ENCODE peak calls at places on chromosome 5, in four cellular contexts. One of them, this sample, is unnamed.

GRCh38 chr5:167631191-167631590 is 660.3 kb upstream of the WWC1 start:
- DNase-seq in H1: no peak
- DNase-seq in IMR-90: no peak
- DNase-seq in mesendoderm: no peak
- DNase-seq in this sample: no peak

GRCh38 chr5:76082790-76083554 is at the start of gene SV2C:
- DNase-seq in IMR-90: no peak
- DNase-seq in H1: peak; percentile 71
- DNase-seq in mesendoderm: peak; percentile 54
- DNase-seq in this sample: peak; percentile 49

GRCh38 chr5:68285857-68286611 is 70.5 kb downstream of the PIK3R1 start:
- DNase-seq in IMR-90: peak; percentile 65
- DNase-seq in mesendoderm: peak; percentile 49
- DNase-seq in H1: no peak
- DNase-seq in this sample: no peak

GRCh38 chr5:50995285-50995942 is 329.0 kb downstream of the PARP8 start:
- DNase-seq in IMR-90: no peak
- DNase-seq in mesendoderm: peak; percentile 31
- DNase-seq in H1: no peak
- DNase-seq in this sample: no peak

GRCh38 chr5:179464631-179465030 is 85.7 kb upstream of the RUFY1 start:
- DNase-seq in mesendoderm: no peak
- DNase-seq in H1: no peak
- DNase-seq in IMR-90: no peak
- DNase-seq in this sample: no peak

GRCh38 chr5:173573126-173573960 is 43.1 kb downstream of the BOD1 start:
- DNase-seq in IMR-90: peak; percentile 49
- DNase-seq in mesendoderm: peak; percentile 65
- DNase-seq in H1: peak; percentile 95
- DNase-seq in this sample: peak; percentile 81

GRCh38 chr5:164256351-164256750 is 750.9 kb downstream of the MAT2B start:
- DNase-seq in mesendoderm: no peak
- DNase-seq in H1: no peak
- DNase-seq in IMR-90: peak; percentile 38
- DNase-seq in this sample: no peak

GRCh38 chr5:173890195-173890951 is 2.2 kb downstream of the CPEB4 start:
- DNase-seq in H1: no peak
- DNase-seq in mesendoderm: peak; percentile 57
- DNase-seq in IMR-90: peak; percentile 30
- DNase-seq in this sample: peak; percentile 39

GRCh38 chr5:76542887-76543690 is 80.1 kb downstream of the F2RL2 start:
- DNase-seq in IMR-90: peak; percentile 18
- DNase-seq in mesendoderm: peak; percentile 29
- DNase-seq in H1: no peak
- DNase-seq in this sample: no peak

GRCh38 chr5:124741711-124742496 is 4.5 kb downstream of the ZNF608 start:
- DNase-seq in mesendoderm: peak; percentile 92
- DNase-seq in H1: peak; percentile 28
- DNase-seq in IMR-90: peak; percentile 83
- DNase-seq in this sample: no peak

GRCh38 chr5:19855929-19856328 is 132.1 kb downstream of the CDH18 start:
- DNase-seq in mesendoderm: no peak
- DNase-seq in H1: no peak
- DNase-seq in IMR-90: peak; percentile 73
- DNase-seq in this sample: no peak
- H3K56ac ChIP-seq in mesendoderm: no peak overlapping the region
- H3K56ac ChIP-seq in H1: no peak overlapping the region
- H3K56ac ChIP-seq in IMR-90: no peak overlapping the region
- H3K56ac ChIP-seq in this sample: no peak overlapping the region

GRCh38 chr5:67209141-67209771 is 12.7 kb upstream of the CD180 start:
- DNase-seq in H1: peak; percentile 71
- DNase-seq in mesendoderm: peak; percentile 89
- DNase-seq in IMR-90: peak; percentile 72
- DNase-seq in this sample: peak; percentile 81

GRCh38 chr5:67214036-67214435 is 17.4 kb upstream of the CD180 start:
- DNase-seq in IMR-90: peak; percentile 54
- DNase-seq in mesendoderm: no peak
- DNase-seq in H1: no peak
- DNase-seq in this sample: no peak

GRCh38 chr5:67215592-67216471 is 19.2 kb upstream of the CD180 start:
- DNase-seq in H1: no peak
- DNase-seq in IMR-90: peak; percentile 13
- DNase-seq in mesendoderm: peak; percentile 53
- DNase-seq in this sample: no peak

GRCh38 chr5:67211926-67212325 is 15.3 kb upstream of the CD180 start:
- DNase-seq in mesendoderm: peak; percentile 75
- DNase-seq in IMR-90: peak; percentile 87
- DNase-seq in H1: no peak
- DNase-seq in this sample: no peak

DNA sequence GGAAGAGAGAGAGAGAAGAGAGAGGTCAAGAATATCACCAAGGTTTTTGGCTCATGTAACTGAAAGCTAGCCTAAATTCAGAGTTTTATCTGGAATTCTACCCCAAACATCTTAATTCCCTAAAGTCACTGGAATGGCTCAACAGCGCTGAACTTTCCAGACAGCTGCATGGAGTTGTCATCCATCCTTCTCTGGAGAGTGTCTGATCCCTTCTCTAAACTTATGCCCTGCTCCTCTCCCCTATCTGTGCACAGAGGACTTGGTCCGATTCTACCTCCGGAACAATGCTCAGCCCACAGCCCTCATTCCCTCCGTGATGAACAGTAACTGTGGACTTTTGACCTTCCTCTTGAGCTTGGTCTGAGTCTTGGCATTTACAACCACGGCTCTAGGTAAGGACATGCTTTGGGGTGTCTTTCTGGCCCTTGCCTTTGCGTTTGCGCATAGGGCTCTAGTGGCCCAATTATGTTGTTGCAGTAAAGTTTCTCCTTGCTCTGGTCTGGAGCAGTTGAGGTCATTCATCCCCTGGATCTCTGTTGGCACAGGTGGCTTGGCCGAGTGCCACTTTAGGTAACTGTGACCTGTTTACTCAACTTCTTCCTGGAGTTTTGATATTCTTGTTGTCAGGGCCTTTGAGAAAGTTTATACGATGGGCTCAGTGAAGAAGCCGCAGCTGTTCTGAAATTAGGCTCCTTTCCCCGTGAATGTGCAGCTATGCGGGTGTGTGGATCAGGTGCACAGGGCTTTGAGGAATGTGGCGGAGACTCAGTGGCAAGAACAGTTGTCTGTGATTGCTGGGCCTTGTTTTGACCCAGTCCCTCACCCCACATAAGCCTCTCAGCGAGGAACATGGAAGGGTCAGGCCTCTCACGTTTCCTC is 18.4 kb upstream of the CD180 start:
- DNase-seq in H1: no peak
- DNase-seq in mesendoderm: no peak
- DNase-seq in IMR-90: no peak
- DNase-seq in this sample: no peak
- H4K8ac ChIP-seq in H1: no peak overlapping the region
- H4K8ac ChIP-seq in mesendoderm: no peak overlapping the region
- H4K8ac ChIP-seq in IMR-90: no peak overlapping the region
- H4K8ac ChIP-seq in this sample: no peak overlapping the region

GRCh38 chr5:98187945-98188344 is 585.5 kb upstream of the RGMB start:
- DNase-seq in IMR-90: peak; percentile 67
- DNase-seq in H1: no peak
- DNase-seq in mesendoderm: no peak
- DNase-seq in this sample: no peak
- H3K4me2 ChIP-seq in IMR-90: no peak overlapping the region
- H3K4me2 ChIP-seq in H1: no peak overlapping the region
- H3K4me2 ChIP-seq in mesendoderm: no peak overlapping the region
- H3K4me2 ChIP-seq in this sample: no peak overlapping the region

GRCh38 chr5:33341316-33341715 is 99.4 kb upstream of the TARS1 start:
- DNase-seq in H1: no peak
- DNase-seq in IMR-90: no peak
- DNase-seq in mesendoderm: no peak
- DNase-seq in this sample: no peak
- H3K56ac ChIP-seq in H1: no peak overlapping the region
- H3K56ac ChIP-seq in IMR-90: no peak overlapping the region
- H3K56ac ChIP-seq in mesendoderm: no peak overlapping the region
- H3K56ac ChIP-seq in this sample: no peak overlapping the region

DNA sequence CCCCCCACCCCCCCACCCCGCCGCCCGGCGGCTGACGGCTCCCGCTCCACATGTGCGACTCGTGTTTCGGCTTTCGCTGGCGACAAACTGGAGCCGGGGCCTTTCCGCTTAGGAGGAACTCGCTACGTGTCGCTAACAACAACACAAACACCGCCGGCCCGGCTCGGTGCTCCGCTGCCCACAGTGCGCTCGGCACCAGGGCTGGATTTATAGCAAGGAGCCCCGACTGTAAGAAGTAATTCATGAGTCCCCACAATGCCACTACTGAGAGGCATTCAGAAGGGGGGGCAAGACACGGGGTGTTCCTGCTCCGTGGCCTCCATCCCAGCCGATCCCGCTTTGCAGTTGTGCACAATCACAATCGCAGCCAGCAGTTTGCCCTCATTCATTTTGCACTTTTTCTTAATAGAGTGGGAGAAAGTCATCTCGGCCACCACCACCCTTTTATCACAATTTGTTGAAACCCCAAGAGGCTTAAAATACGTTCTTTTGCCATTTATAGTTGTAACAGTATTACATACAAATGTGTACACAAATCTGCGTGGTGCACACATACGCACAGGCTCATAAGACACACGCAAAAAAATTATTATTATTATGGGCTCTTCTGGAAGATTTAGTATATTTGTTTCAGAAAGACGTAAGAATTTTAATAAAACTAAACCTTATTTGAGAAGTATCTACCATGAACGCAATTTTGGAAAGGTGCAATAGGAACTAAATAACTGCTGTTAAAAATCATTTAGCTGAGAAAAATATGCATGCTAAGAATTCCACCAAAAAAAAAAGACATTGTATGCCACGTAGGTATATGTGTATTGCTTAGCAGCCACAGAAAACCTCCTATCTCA is 48.1 kb downstream of the EBF1 start:
- DNase-seq in mesendoderm: peak; percentile 73
- DNase-seq in H1: peak; percentile 62
- DNase-seq in IMR-90: no peak
- DNase-seq in this sample: peak; percentile 56
- H4K8ac ChIP-seq in mesendoderm: no peak overlapping the region
- H4K8ac ChIP-seq in H1: no peak overlapping the region
- H4K8ac ChIP-seq in IMR-90: peak overlapping the region; percentile 64
- H4K8ac ChIP-seq in this sample: no peak overlapping the region

GRCh38 chr5:40915341-40915926 is 6.1 kb downstream of the C7 start:
- DNase-seq in IMR-90: no peak
- DNase-seq in mesendoderm: no peak
- DNase-seq in H1: no peak
- DNase-seq in this sample: no peak
- H3K4me2 ChIP-seq in IMR-90: peak overlapping the region; percentile 93
- H3K4me2 ChIP-seq in mesendoderm: no peak overlapping the region
- H3K4me2 ChIP-seq in H1: peak overlapping the region; percentile 30
- H3K4me2 ChIP-seq in this sample: no peak overlapping the region

GRCh38 chr5:115831163-115831768 is 10.1 kb downstream of the ATG12 start:
- DNase-seq in mesendoderm: peak; percentile 51
- DNase-seq in H1: no peak
- DNase-seq in IMR-90: peak; percentile 49
- DNase-seq in this sample: no peak
- H3K56ac ChIP-seq in mesendoderm: no peak overlapping the region
- H3K56ac ChIP-seq in H1: no peak overlapping the region
- H3K56ac ChIP-seq in IMR-90: no peak overlapping the region
- H3K56ac ChIP-seq in this sample: no peak overlapping the region

GRCh38 chr5:132387649-132388117 is 18.2 kb downstream of the SLC22A5 start:
- DNase-seq in mesendoderm: peak; percentile 77
- DNase-seq in H1: no peak
- DNase-seq in IMR-90: peak; percentile 99
- DNase-seq in this sample: no peak

GRCh38 chr5:132386644-132387286 is 17.3 kb downstream of the SLC22A5 start:
- DNase-seq in IMR-90: peak; percentile 71
- DNase-seq in mesendoderm: peak; percentile 72
- DNase-seq in H1: peak; percentile 81
- DNase-seq in this sample: peak; percentile 77

GRCh38 chr5:132389453-132390286 is 20.2 kb downstream of the SLC22A5 start:
- DNase-seq in H1: no peak
- DNase-seq in IMR-90: peak; percentile 100
- DNase-seq in mesendoderm: peak; percentile 94
- DNase-seq in this sample: no peak

GRCh38 chr5:132389051-132389331 is 19.5 kb downstream of the SLC22A5 start:
- DNase-seq in H1: no peak
- DNase-seq in mesendoderm: no peak
- DNase-seq in IMR-90: no peak
- DNase-seq in this sample: no peak

DNA sequence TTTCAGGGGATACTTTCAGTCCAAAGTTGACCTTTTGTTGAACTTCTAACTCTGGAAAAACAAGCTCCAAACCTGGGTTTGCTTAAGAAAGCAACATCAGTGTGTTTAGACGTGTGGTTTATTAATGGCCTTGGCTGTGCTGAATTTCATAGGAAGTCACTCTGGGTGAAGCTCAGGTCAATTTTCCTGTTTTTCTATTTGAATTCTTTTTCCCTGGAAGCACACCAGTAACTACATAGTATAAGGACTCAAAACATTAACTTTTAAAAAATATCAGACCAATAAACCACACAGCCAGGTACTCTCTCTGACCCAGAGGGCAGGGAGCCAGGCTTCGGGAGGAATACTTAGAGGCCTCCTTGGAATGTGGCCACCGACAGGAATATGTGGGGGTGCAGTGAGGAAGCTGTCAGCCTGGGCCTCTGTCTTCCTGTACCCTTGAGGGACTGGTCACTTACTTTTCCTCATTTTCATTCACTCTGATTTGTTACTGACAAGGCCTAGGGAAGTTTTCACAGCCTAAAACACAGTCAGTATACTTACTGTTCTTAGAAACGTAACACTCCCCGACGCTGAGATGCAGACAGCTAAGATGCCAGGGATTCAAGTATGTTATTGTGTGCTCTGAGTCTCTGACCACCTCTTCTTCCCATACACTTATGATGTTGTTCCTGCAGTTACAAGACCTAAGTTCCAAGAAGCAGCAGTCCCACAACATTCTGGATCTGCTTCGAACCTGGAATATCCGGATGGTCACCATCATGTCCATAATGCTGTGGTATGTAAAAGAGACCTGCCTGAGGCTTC is 18.9 kb downstream of the SLC22A5 start:
- DNase-seq in mesendoderm: no peak
- DNase-seq in H1: no peak
- DNase-seq in IMR-90: peak; percentile 73
- DNase-seq in this sample: no peak
- H4K8ac ChIP-seq in mesendoderm: no peak overlapping the region
- H4K8ac ChIP-seq in H1: no peak overlapping the region
- H4K8ac ChIP-seq in IMR-90: peak overlapping the region; percentile 15
- H4K8ac ChIP-seq in this sample: no peak overlapping the region

This sample was measured in H9.